ENCODE peak calls at places on chromosomes 7 and 10, in seven cellular contexts. One of them, this sample, is unnamed.

GRCh38 chr7:3103614-3104399 is 60.1 kb upstream of the CARD11 start:
- DNase-seq in H9: no peak
- DNase-seq in COR-L47: no peak
- DNase-seq in Caco-2: no peak
- DNase-seq in K562: no peak
- DNase-seq in NCI-H82: no peak
- DNase-seq in M059J: no peak
- DNase-seq in this sample: no peak

GRCh38 chr10:11885437-11886137 is 62.4 kb downstream of the PROSER2 start:
- DNase-seq in H9: no peak
- DNase-seq in COR-L47: no peak
- DNase-seq in Caco-2: peak; percentile 35
- DNase-seq in K562: no peak
- DNase-seq in NCI-H82: no peak
- DNase-seq in M059J: no peak
- DNase-seq in this sample: no peak

GRCh38 chr10:64733980-64734379 is 1212.8 kb downstream of the REEP3 start:
- DNase-seq in H9: no peak
- DNase-seq in COR-L47: peak; percentile 26
- DNase-seq in Caco-2: peak; percentile 49
- DNase-seq in K562: peak; percentile 51
- DNase-seq in NCI-H82: peak; percentile 42
- DNase-seq in M059J: peak; percentile 1
- DNase-seq in this sample: peak; percentile 15

GRCh38 chr10:24333736-24334135 is 124.8 kb downstream of the KIAA1217 start:
- DNase-seq in H9: no peak
- DNase-seq in COR-L47: no peak
- DNase-seq in Caco-2: no peak
- DNase-seq in K562: no peak
- DNase-seq in NCI-H82: no peak
- DNase-seq in M059J: no peak
- DNase-seq in this sample: no peak

GRCh38 chr7:27424749-27425148 is 182.1 kb downstream of the EVX1 start:
- DNase-seq in H9: no peak
- DNase-seq in COR-L47: no peak
- DNase-seq in Caco-2: no peak
- DNase-seq in K562: no peak
- DNase-seq in NCI-H82: no peak
- DNase-seq in M059J: no peak
- DNase-seq in this sample: no peak

GRCh38 chr7:84913731-84914130 is 273.1 kb downstream of the SEMA3D start:
- DNase-seq in H9: no peak
- DNase-seq in COR-L47: no peak
- DNase-seq in Caco-2: no peak
- DNase-seq in K562: no peak
- DNase-seq in NCI-H82: no peak
- DNase-seq in M059J: peak; percentile 75
- DNase-seq in this sample: peak; percentile 5

GRCh38 chr10:79184649-79185048 is 115.9 kb downstream of the ZMIZ1 start:
- DNase-seq in H9: no peak
- DNase-seq in COR-L47: no peak
- DNase-seq in Caco-2: no peak
- DNase-seq in K562: no peak
- DNase-seq in NCI-H82: no peak
- DNase-seq in M059J: no peak
- DNase-seq in this sample: no peak

GRCh38 chr10:106251573-106251972 is 912.9 kb downstream of the SORCS1 start:
- DNase-seq in H9: no peak
- DNase-seq in COR-L47: no peak
- DNase-seq in Caco-2: no peak
- DNase-seq in K562: no peak
- DNase-seq in NCI-H82: no peak
- DNase-seq in M059J: no peak
- DNase-seq in this sample: no peak

GRCh38 chr7:6161463-6162330 is 110.7 kb downstream of the CYTH3 start:
- DNase-seq in H9: no peak
- DNase-seq in COR-L47: no peak
- DNase-seq in Caco-2: no peak
- DNase-seq in K562: no peak
- DNase-seq in NCI-H82: no peak
- DNase-seq in M059J: no peak
- DNase-seq in this sample: no peak

GRCh38 chr10:58781873-58782488 is 269.3 kb downstream of the BICC1 start:
- DNase-seq in H9: no peak
- DNase-seq in COR-L47: peak; percentile 53
- DNase-seq in Caco-2: no peak
- DNase-seq in K562: peak; percentile 43
- DNase-seq in NCI-H82: peak; percentile 71
- DNase-seq in M059J: peak; percentile 57
- DNase-seq in this sample: peak; percentile 43

GRCh38 chr10:34364253-34365037 is 450.7 kb downstream of the PARD3 start:
- DNase-seq in H9: no peak
- DNase-seq in COR-L47: no peak
- DNase-seq in Caco-2: no peak
- DNase-seq in K562: no peak
- DNase-seq in NCI-H82: no peak
- DNase-seq in M059J: peak; percentile 3
- DNase-seq in this sample: no peak

GRCh38 chr7:101870361-101871062 is 53.1 kb downstream of the CUX1 start:
- DNase-seq in H9: peak; percentile 76
- DNase-seq in COR-L47: no peak
- DNase-seq in Caco-2: peak; percentile 81
- DNase-seq in K562: peak; percentile 57
- DNase-seq in NCI-H82: peak; percentile 26
- DNase-seq in M059J: peak; percentile 23
- DNase-seq in this sample: no peak

GRCh38 chr10:86377797-86378146 is 11.2 kb upstream of the GRID1 start:
- DNase-seq in H9: no peak
- DNase-seq in COR-L47: no peak
- DNase-seq in Caco-2: no peak
- DNase-seq in K562: no peak
- DNase-seq in NCI-H82: no peak
- DNase-seq in M059J: no peak
- DNase-seq in this sample: no peak

GRCh38 chr10:79445217-79445707 is at the start of gene ZCCHC24:
- DNase-seq in H9: peak; percentile 75
- DNase-seq in COR-L47: no peak
- DNase-seq in Caco-2: peak; percentile 62
- DNase-seq in K562: peak; percentile 64
- DNase-seq in NCI-H82: peak; percentile 52
- DNase-seq in M059J: peak; percentile 56
- DNase-seq in this sample: no peak

This sample was measured in HS-5.